ENCODE peak calls at places on chromosomes 4 and X, in ten cellular contexts. M is T-helper 2 cell; W is cardiac muscle cell; Z is anterior cingulate cortex; B is stimulated activated CD4-positive, alpha-beta T cell treated with anti-CD3 and anti-CD28 coated beads, Interleukin-1b, Interleukin-23, amount 100 ng/mL, for 4 hours; D is HCT116; K is WTC11; T is activated T-cell treated with anti-CD3 and anti-CD28 coated beads, Interleukin-2, amount 50 U/mL, for 48 hours; Y is head of caudate nucleus; E is endothelial cell of umbilical vein. G is an unnamed sample.

GRCh38 chr4:36709986-36710385 is 428.6 kb downstream of the DTHD1 start:
- DNase-seq in M (no peak), W (no peak), Z (no peak), B (no peak), D (no peak), K (no peak), T (no peak), Y (no peak), E (no peak), G (no peak)

GRCh38 chr4:162523171-162523570 is 359.4 kb upstream of the FSTL5 start:
- DNase-seq in M (no peak), W (no peak), Z (no peak), B (no peak), D (no peak), K (no peak), T (no peak), Y (no peak), E (no peak), G (no peak)

GRCh38 chrX:39577976-39578962 is 519.5 kb downstream of the BCOR start:
- DNase-seq in M (no peak), W (peak), Z (no peak), B (peak), D (no peak), K (no peak), T (peak), Y (no peak), E (no peak), G (peak)

GRCh38 chr4:170374770-170375169 is 285.0 kb upstream of the AADAT start:
- DNase-seq in M (no peak), W (no peak), Z (no peak), B (no peak), D (peak), K (peak), T (no peak), Y (no peak), E (no peak), G (no peak)

GRCh38 chr4:3869661-3870566 is 103.7 kb downstream of the ADRA2C start:
- DNase-seq in M (no peak), W (no peak), Z (no peak), B (no peak), D (no peak), K (peak), T (no peak), Y (no peak), E (no peak), G (peak)

GRCh38 chrX:153708415-153708814 is 15.8 kb downstream of the BCAP31 start:
- DNase-seq in M (no peak), W (peak), Z (peak), B (no peak), D (no peak), K (peak), T (peak), Y (peak), E (peak), G (peak)

GRCh38 chrX:13396887-13397286 is 77.0 kb upstream of the ATXN3L start:
- DNase-seq in M (no peak), W (peak), Z (no peak), B (no peak), D (no peak), K (no peak), T (no peak), Y (no peak), E (peak), G (no peak)

GRCh38 chr4:8061573-8061972 is 97.0 kb downstream of the ABLIM2 start:
- DNase-seq in M (no peak), W (no peak), Z (no peak), B (no peak), D (no peak), K (no peak), T (no peak), Y (no peak), E (no peak), G (no peak)

GRCh38 chr4:109072595-109072994 is 229.9 kb downstream of the COL25A1 start:
- DNase-seq in M (no peak), W (peak), Z (no peak), B (no peak), D (no peak), K (no peak), T (no peak), Y (no peak), E (no peak), G (no peak)

GRCh38 chr4:14837860-14838259 is 164.4 kb upstream of the CPEB2 start:
- DNase-seq in M (no peak), W (no peak), Z (no peak), B (no peak), D (no peak), K (peak), T (no peak), Y (no peak), E (no peak), G (no peak)

GRCh38 chr4:72896515-72896914 is 173.0 kb downstream of the COX18 start:
- DNase-seq in M (no peak), W (peak), Z (no peak), B (no peak), D (no peak), K (no peak), T (no peak), Y (no peak), E (no peak), G (no peak)

GRCh38 chrX:10597871-10598270 is 22.5 kb downstream of the MID1 start:
- DNase-seq in M (no peak), W (peak), Z (no peak), B (no peak), D (no peak), K (peak), T (no peak), Y (no peak), E (peak), G (no peak)

GRCh38 chr4:5553801-5554200 is 154.6 kb downstream of the EVC2 start:
- DNase-seq in M (no peak), W (no peak), Z (no peak), B (no peak), D (no peak), K (no peak), T (no peak), Y (no peak), E (peak), G (no peak)

GRCh38 chr4:41160010-41160789 is 54.1 kb downstream of the APBB2 start:
- DNase-seq in M (no peak), W (peak), Z (no peak), B (no peak), D (peak), K (no peak), T (no peak), Y (no peak), E (peak), G (no peak)